ENCODE peak calls at places on chromosomes 3 and 15, in five cellular contexts. V, W, R, E and B are unnamed samples.

GRCh38 chr3:41710646-41711388 is 251.1 kb downstream of the ULK4 start:
- DNase-seq in V (peak; percentile 85), W (no peak), R (no peak), E (no peak), B (no peak)

GRCh38 chr3:71680588-71680987 is 44.6 kb downstream of the EIF4E3 start:
- DNase-seq in V (no peak), W (no peak), R (no peak), E (no peak), B (no peak)

GRCh38 chr15:48358681-48359152 is 27.5 kb downstream of the DUT start:
- DNase-seq in V (no peak), W (no peak), R (no peak), E (no peak), B (no peak)

GRCh38 chr3:188914556-188914955 is 257.2 kb upstream of the TPRG1 start:
- DNase-seq in V (no peak), W (no peak), R (peak; percentile 38), E (no peak), B (no peak)

GRCh38 chr15:71997691-71998090 is 120.3 kb downstream of the MYO9A start:
- DNase-seq in V (peak; percentile 31), W (no peak), R (no peak), E (no peak), B (no peak)

GRCh38 chr3:142315083-142315482 is 89.7 kb upstream of the GK5 start:
- DNase-seq in V (peak; percentile 31), W (no peak), R (no peak), E (no peak), B (no peak)

GRCh38 chr3:41143421-41144031 is 55.8 kb upstream of the CTNNB1 start:
- DNase-seq in V (no peak), W (no peak), R (no peak), E (no peak), B (no peak)

GRCh38 chr3:195209836-195210551 is 61.0 kb downstream of the XXYLT1 start:
- DNase-seq in V (no peak), W (peak; percentile 67), R (no peak), E (no peak), B (no peak)

GRCh38 chr15:60397772-60398445 is at the start of gene ANXA2:
- DNase-seq in V (peak; percentile 55), W (peak; percentile 94), R (peak; percentile 85), E (no peak), B (peak; percentile 78)

GRCh38 chr15:34284937-34285336 is 52.6 kb downstream of the SLC12A6 start:
- DNase-seq in V (no peak), W (no peak), R (no peak), E (no peak), B (no peak)

GRCh38 chr3:176914764-176915163 is 282.5 kb downstream of the TBL1XR1 start:
- DNase-seq in V (no peak), W (no peak), R (no peak), E (no peak), B (no peak)

GRCh38 chr15:80766275-80766674 is 12.9 kb upstream of the CEMIP start:
- DNase-seq in V (no peak), W (no peak), R (no peak), E (no peak), B (no peak)

GRCh38 chr3:59575113-59576001 is 525.5 kb upstream of the CFAP20DC start:
- DNase-seq in V (peak; percentile 48), W (peak; percentile 88), R (peak; percentile 87), E (peak; percentile 72), B (peak; percentile 69)

GRCh38 chr3:102979682-102980378 is 545.0 kb downstream of the ZPLD1 start:
- DNase-seq in V (peak; percentile 99), W (peak; percentile 53), R (no peak), E (no peak), B (no peak)

GRCh38 chr3:186268616-186269448 is 93.2 kb downstream of the DGKG start:
- DNase-seq in V (no peak), W (no peak), R (no peak), E (no peak), B (no peak)

GRCh38 chr15:35871282-35871681 is 325.3 kb upstream of the DPH6 start:
- DNase-seq in V (no peak), W (no peak), R (no peak), E (no peak), B (no peak)

GRCh38 chr15:47720555-47720954 is 3.2 kb downstream of the SEMA6D start:
- DNase-seq in V (no peak), W (no peak), R (no peak), E (no peak), B (no peak)

GRCh38 chr3:10471337-10471721 is 34.1 kb downstream of the ATP2B2 start:
- DNase-seq in V (no peak), W (no peak), R (no peak), E (no peak), B (no peak)

GRCh38 chr3:66396161-66396760 is 104.6 kb downstream of the LRIG1 start:
- DNase-seq in V (no peak), W (peak; percentile 31), R (no peak), E (no peak), B (no peak)

GRCh38 chr3:140931801-140932200 is 9.8 kb upstream of the SLC25A36 start:
- DNase-seq in V (no peak), W (no peak), R (no peak), E (no peak), B (no peak)

GRCh38 chr15:68017221-68017620 is 36.9 kb upstream of the PIAS1 start:
- DNase-seq in V (no peak), W (no peak), R (no peak), E (no peak), B (no peak)

GRCh38 chr3:180590396-180590795 is 11.6 kb upstream of the TTC14 start:
- DNase-seq in V (no peak), W (peak; percentile 51), R (no peak), E (no peak), B (no peak)

GRCh38 chr15:48924528-48925393 is 39.0 kb downstream of the SHC4 start:
- DNase-seq in V (peak; percentile 38), W (no peak), R (no peak), E (no peak), B (no peak)

GRCh38 chr3:139434764-139435291 is 41.5 kb downstream of the RBP2 start:
- DNase-seq in V (no peak), W (no peak), R (no peak), E (no peak), B (no peak)

GRCh38 chr15:59649603-59650002 is 7.7 kb downstream of the GTF2A2 start:
- DNase-seq in V (no peak), W (no peak), R (no peak), E (no peak), B (no peak)